ENCODE peak calls at places on chromosomes 6 and 20, in seven cellular contexts. K is SK-N-SH, J is H9, R is heart left ventricle, M is suprapubic skin, I is psoas muscle, S is Peyer's patch. U is an unnamed sample.

GRCh38 chr20:57426156-57426769 is 35.1 kb downstream of the RBM38 start:
- DNase-seq in S (no peak), R (no peak), K (no peak), I (no peak), J (no peak), M (no peak), U (no peak)

GRCh38 chr6:111844921-111845320 is 28.3 kb downstream of the FYN start:
- DNase-seq in S (no peak), M (no peak), I (no peak), R (no peak), K (no peak), J (peak; percentile 56), U (no peak)

GRCh38 chr6:165245287-165245686 is 64.1 kb downstream of the C6orf118 start:
- DNase-seq in S (no peak), J (no peak), M (no peak), K (peak; percentile 22), I (no peak), R (no peak), U (no peak)

GRCh38 chr6:43807228-43808061 is 37.4 kb downstream of the VEGFA start:
- DNase-seq in I (peak; percentile 77), R (no peak), J (no peak), K (peak; percentile 68), S (peak; percentile 72), M (no peak), U (peak; percentile 33)

GRCh38 chr20:63580796-63581461 is 6.9 kb upstream of the HELZ2 start:
- DNase-seq in I (no peak), S (peak; percentile 80), M (no peak), J (peak; percentile 52), R (no peak), K (peak; percentile 52), U (peak; percentile 49)

GRCh38 chr6:15023448-15023847 is 222.4 kb upstream of the JARID2 start:
- DNase-seq in J (no peak), M (no peak), R (no peak), K (no peak), S (no peak), I (no peak), U (peak; percentile 14)

GRCh38 chr6:157455731-157456523 is 74.9 kb downstream of the ZDHHC14 start:
- DNase-seq in S (no peak), M (no peak), J (no peak), I (no peak), K (no peak), R (no peak), U (no peak)

GRCh38 chr6:160733045-160733646 is 31.1 kb downstream of the PLG start:
- DNase-seq in K (peak; percentile 35), M (no peak), I (no peak), J (peak; percentile 59), R (peak; percentile 35), S (peak; percentile 60), U (peak; percentile 44)

GRCh38 chr20:12902992-12903391 is 105.8 kb upstream of the SPTLC3 start:
- DNase-seq in M (no peak), I (no peak), R (no peak), K (no peak), S (no peak), J (no peak), U (no peak)

GRCh38 chr20:63534831-63535651 is 2.1 kb downstream of the PTK6 start:
- DNase-seq in M (no peak), S (peak; percentile 90), I (peak; percentile 14), K (no peak), R (peak; percentile 24), J (no peak), U (peak; percentile 62)

GRCh38 chr6:168150551-168151444 is 71.8 kb upstream of the FRMD1 start:
- DNase-seq in J (peak; percentile 41), S (no peak), I (no peak), R (no peak), M (peak; percentile 71), K (peak; percentile 75), U (no peak)

GRCh38 chr6:38131527-38131965 is 312.0 kb downstream of the ZFAND3 start:
- DNase-seq in S (no peak), R (no peak), I (no peak), K (no peak), M (no peak), J (no peak), U (peak; percentile 42)

GRCh38 chr6:166775180-166775922 is 148.3 kb upstream of the RPS6KA2 start:
- DNase-seq in S (peak; percentile 84), I (no peak), J (peak; percentile 64), M (no peak), K (peak; percentile 75), R (peak; percentile 52), U (no peak)

GRCh38 chr6:111727041-111727440 is 121.4 kb upstream of the TRAF3IP2 start:
- DNase-seq in J (no peak), M (no peak), I (no peak), K (no peak), S (no peak), R (no peak), U (no peak)

GRCh38 chr20:10315138-10315537 is 96.5 kb downstream of the SNAP25 start:
- DNase-seq in M (no peak), I (no peak), K (no peak), S (no peak), R (no peak), J (no peak), U (no peak)

GRCh38 chr6:53306819-53307347 is 41.9 kb downstream of the ELOVL5 start:
- DNase-seq in S (no peak), K (no peak), M (no peak), R (no peak), J (no peak), I (no peak), U (peak; percentile 81)

GRCh38 chr6:83199173-83199864 is 6.2 kb downstream of the RWDD2A start:
- DNase-seq in I (no peak), K (no peak), M (no peak), R (no peak), J (no peak), S (no peak), U (no peak)

GRCh38 chr20:4064118-4064962 is 49.0 kb upstream of the RNF24 start:
- DNase-seq in J (peak; percentile 73), R (peak; percentile 95), S (peak; percentile 85), I (peak; percentile 91), M (peak; percentile 90), K (peak; percentile 68), U (no peak)

GRCh38 chr6:13696226-13696625 is 15.4 kb downstream of the RANBP9 start:
- DNase-seq in K (no peak), R (no peak), M (no peak), I (no peak), S (no peak), J (no peak), U (peak; percentile 55)

GRCh38 chr6:27303613-27304272 is 8.3 kb downstream of the POM121L2 start:
- DNase-seq in K (no peak), S (no peak), R (no peak), J (no peak), I (no peak), M (no peak), U (no peak)

GRCh38 chr6:43021270-43022047 is at the start of gene RRP36:
- DNase-seq in R (peak; percentile 86), I (peak; percentile 90), J (peak; percentile 82), M (peak; percentile 92), S (peak; percentile 88), K (peak; percentile 91), U (peak; percentile 43)

GRCh38 chr20:18430172-18430826 is 36.5 kb downstream of the DZANK1 start:
- DNase-seq in I (no peak), M (no peak), K (no peak), J (no peak), S (no peak), R (no peak), U (no peak)

GRCh38 chr6:132479131-132479530 is 33.8 kb downstream of the STX7 start:
- DNase-seq in R (no peak), J (no peak), M (no peak), K (no peak), I (no peak), S (no peak), U (no peak)

GRCh38 chr20:24950128-24950835 is 1.2 kb downstream of the CST7 start:
- DNase-seq in K (no peak), J (peak; percentile 22), S (peak; percentile 46), R (no peak), I (no peak), M (peak; percentile 59), U (no peak)

GRCh38 chr6:115750292-115750691 is 310.4 kb downstream of the FRK start:
- DNase-seq in I (no peak), R (no peak), J (no peak), S (no peak), K (no peak), M (no peak), U (no peak)
- H3K4me1 ChIP-seq in I (no peaks in the 10 kb centered on the region), R (no peaks in the 10 kb centered on the region), J (no peaks in the 10 kb centered on the region), S (no peaks in the 10 kb centered on the region), K (no peaks in the 10 kb centered on the region), M (no peaks in the 10 kb centered on the region), U (no peaks in the 10 kb centered on the region)

DNA sequence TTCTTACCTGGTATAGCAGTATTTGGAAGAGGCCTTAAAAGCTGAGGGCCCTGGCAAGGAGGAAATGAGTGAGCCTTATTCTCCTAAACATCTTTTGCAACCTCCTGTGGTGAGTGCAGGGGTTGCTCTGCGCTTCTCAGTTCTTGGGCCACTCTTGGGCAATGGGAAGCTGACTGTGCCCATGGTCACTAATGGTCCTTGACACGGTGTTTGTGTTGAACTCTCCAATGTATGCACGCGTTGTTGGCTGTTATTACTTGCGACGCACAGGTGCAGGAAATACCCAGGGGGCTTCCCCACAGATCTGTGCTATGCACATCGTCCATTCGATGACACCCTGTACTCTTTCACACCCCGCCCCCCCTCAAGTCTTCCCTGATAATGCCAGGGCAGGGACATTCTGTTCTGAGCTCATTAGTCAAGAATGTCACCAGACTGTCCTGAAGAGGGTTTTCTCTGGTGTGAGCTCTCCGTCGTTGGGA is 79.7 kb downstream of the EDN1 start:
- DNase-seq in R (no peak), S (no peak), J (no peak), M (no peak), I (no peak), K (no peak), U (no peak)
- TF ChIP-seq CTCF in R (no peak), S (no peak), J (no peak), M (no peak), I (no peak), K (no peak), U (peak; percentile 36)

GRCh38 chr6:394641-395289 is 3.2 kb downstream of the IRF4 start:
- DNase-seq in J (no peak), K (no peak), M (no peak), I (no peak), R (no peak), S (no peak), U (no peak)

GRCh38 chr6:397056-397455 is 5.5 kb downstream of the IRF4 start:
- DNase-seq in M (no peak), I (no peak), R (no peak), K (no peak), S (no peak), J (no peak), U (no peak)

GRCh38 chr6:393391-394221 is 2.1 kb downstream of the IRF4 start:
- DNase-seq in M (no peak), I (no peak), S (peak; percentile 46), J (no peak), K (no peak), R (no peak), U (no peak)

GRCh38 chr6:396126-396520 is 4.6 kb downstream of the IRF4 start:
- DNase-seq in I (no peak), K (no peak), S (no peak), R (no peak), J (no peak), M (no peak), U (no peak)

GRCh38 chr6:395432-396125 is 4.0 kb downstream of the IRF4 start:
- DNase-seq in J (no peak), S (no peak), I (no peak), R (no peak), M (no peak), K (no peak), U (no peak)
- H3K4me1 ChIP-seq in J (no peaks in the 10 kb centered on the region), S (no peaks in the 10 kb centered on the region), I (peaks cover 10% of the 10 kb centered on the region), R (peaks cover 32% of the 10 kb centered on the region), M (peaks cover 33% of the 10 kb centered on the region), K (no peaks in the 10 kb centered on the region), U (no peaks in the 10 kb centered on the region)

GRCh38 chr20:41881466-41882046 is 263.4 kb upstream of the CHD6 start:
- DNase-seq in I (no peak), K (no peak), S (no peak), J (no peak), R (no peak), M (no peak), U (no peak)
- TF ChIP-seq CTCF in I (no peak), K (no peak), S (no peak), J (no peak), R (no peak), M (no peak), U (no peak)